ENCODE peak calls at places on chromosomes 1 and 21, in seven cellular contexts. One of them, this sample, is unnamed. For H3K4me1, the result is how much of the 10 kb centered on the place peaks cover.

GRCh38 chr1:17831619-17832018 is 76.5 kb downstream of the ACTL8 start:
- DNase-seq in SK-N-SH: no peak
- DNase-seq in astrocyte: peak
- DNase-seq in IMR-90: peak
- DNase-seq in HCT116: no peak
- DNase-seq in neural progenitor cell: peak
- DNase-seq in GM23248: peak
- DNase-seq in this sample: peak

GRCh38 chr1:41811978-41812852 is 106.5 kb downstream of the HIVEP3 start:
- DNase-seq in SK-N-SH: peak
- DNase-seq in astrocyte: peak
- DNase-seq in IMR-90: peak
- DNase-seq in HCT116: peak
- DNase-seq in neural progenitor cell: peak
- DNase-seq in GM23248: peak
- DNase-seq in this sample: peak

GRCh38 chr1:63775418-63776127 is 1.8 kb downstream of the ROR1 start:
- DNase-seq in SK-N-SH: peak
- DNase-seq in astrocyte: no peak
- DNase-seq in IMR-90: peak
- DNase-seq in HCT116: no peak
- DNase-seq in neural progenitor cell: no peak
- DNase-seq in GM23248: no peak
- DNase-seq in this sample: no peak

GRCh38 chr1:203435628-203436027 is 40.0 kb upstream of the PRELP start:
- DNase-seq in SK-N-SH: no peak
- DNase-seq in astrocyte: no peak
- DNase-seq in IMR-90: no peak
- DNase-seq in HCT116: no peak
- DNase-seq in neural progenitor cell: peak
- DNase-seq in GM23248: no peak
- DNase-seq in this sample: no peak

GRCh38 chr1:200075938-200076546 is 48.5 kb downstream of the NR5A2 start:
- DNase-seq in SK-N-SH: no peak
- DNase-seq in astrocyte: peak
- DNase-seq in IMR-90: peak
- DNase-seq in HCT116: peak
- DNase-seq in neural progenitor cell: peak
- DNase-seq in GM23248: peak
- DNase-seq in this sample: no peak

GRCh38 chr1:35605882-35606182 is 32.7 kb downstream of the TFAP2E start:
- DNase-seq in SK-N-SH: no peak
- DNase-seq in astrocyte: peak
- DNase-seq in IMR-90: no peak
- DNase-seq in HCT116: no peak
- DNase-seq in neural progenitor cell: no peak
- DNase-seq in GM23248: peak
- DNase-seq in this sample: no peak

GRCh38 chr1:219340796-219341195 is 167.1 kb downstream of the LYPLAL1 start:
- DNase-seq in SK-N-SH: no peak
- DNase-seq in astrocyte: peak
- DNase-seq in IMR-90: peak
- DNase-seq in HCT116: no peak
- DNase-seq in neural progenitor cell: no peak
- DNase-seq in GM23248: peak
- DNase-seq in this sample: no peak

GRCh38 chr1:39250460-39251240 is 46.2 kb downstream of the MACF1 start:
- DNase-seq in SK-N-SH: no peak
- DNase-seq in astrocyte: peak
- DNase-seq in IMR-90: peak
- DNase-seq in HCT116: no peak
- DNase-seq in neural progenitor cell: no peak
- DNase-seq in GM23248: peak
- DNase-seq in this sample: no peak

GRCh38 chr1:93880731-93881130 is 1.7 kb upstream of the DNTTIP2 start:
- DNase-seq in SK-N-SH: no peak
- DNase-seq in astrocyte: peak
- DNase-seq in IMR-90: peak
- DNase-seq in HCT116: no peak
- DNase-seq in neural progenitor cell: no peak
- DNase-seq in GM23248: peak
- DNase-seq in this sample: no peak

GRCh38 chr1:94060720-94061119 is 60.2 kb downstream of the ABCA4 start:
- DNase-seq in SK-N-SH: no peak
- DNase-seq in astrocyte: no peak
- DNase-seq in IMR-90: no peak
- DNase-seq in HCT116: no peak
- DNase-seq in neural progenitor cell: no peak
- DNase-seq in GM23248: no peak
- DNase-seq in this sample: no peak

GRCh38 chr1:227370463-227371254 is 52.4 kb upstream of the CDC42BPA start:
- DNase-seq in SK-N-SH: no peak
- DNase-seq in astrocyte: peak
- DNase-seq in IMR-90: peak
- DNase-seq in HCT116: no peak
- DNase-seq in neural progenitor cell: no peak
- DNase-seq in GM23248: peak
- DNase-seq in this sample: no peak

GRCh38 chr1:145962157-145963102 is 1.9 kb downstream of the ANKRD34A start:
- DNase-seq in SK-N-SH: peak
- DNase-seq in astrocyte: no peak
- DNase-seq in IMR-90: no peak
- DNase-seq in HCT116: no peak
- DNase-seq in neural progenitor cell: peak
- DNase-seq in GM23248: peak
- DNase-seq in this sample: no peak

GRCh38 chr1:210771131-210771530 is 362.8 kb downstream of the KCNH1 start:
- DNase-seq in SK-N-SH: no peak
- DNase-seq in astrocyte: no peak
- DNase-seq in IMR-90: no peak
- DNase-seq in HCT116: no peak
- DNase-seq in neural progenitor cell: no peak
- DNase-seq in GM23248: no peak
- DNase-seq in this sample: no peak

GRCh38 chr1:200659269-200659668 is 10.4 kb downstream of the DDX59 start:
- DNase-seq in SK-N-SH: no peak
- DNase-seq in astrocyte: peak
- DNase-seq in IMR-90: peak
- DNase-seq in HCT116: peak
- DNase-seq in neural progenitor cell: no peak
- DNase-seq in GM23248: peak
- DNase-seq in this sample: no peak

GRCh38 chr1:107829083-107829771 is 135.8 kb downstream of the VAV3 start:
- DNase-seq in SK-N-SH: no peak
- DNase-seq in astrocyte: peak
- DNase-seq in IMR-90: no peak
- DNase-seq in HCT116: no peak
- DNase-seq in neural progenitor cell: no peak
- DNase-seq in GM23248: no peak
- DNase-seq in this sample: peak

GRCh38 chr1:180080439-180080838 is 74.2 kb upstream of the QSOX1 start:
- DNase-seq in SK-N-SH: no peak
- DNase-seq in astrocyte: no peak
- DNase-seq in IMR-90: no peak
- DNase-seq in HCT116: peak
- DNase-seq in neural progenitor cell: no peak
- DNase-seq in GM23248: no peak
- DNase-seq in this sample: no peak

GRCh38 chr1:48853006-48853405 is 76.3 kb upstream of the BEND5 start:
- DNase-seq in SK-N-SH: no peak
- DNase-seq in astrocyte: peak
- DNase-seq in IMR-90: peak
- DNase-seq in HCT116: no peak
- DNase-seq in neural progenitor cell: no peak
- DNase-seq in GM23248: peak
- DNase-seq in this sample: no peak

GRCh38 chr1:92482404-92482664 is 4.4 kb downstream of the GFI1 start:
- DNase-seq in SK-N-SH: no peak
- DNase-seq in astrocyte: no peak
- DNase-seq in IMR-90: no peak
- DNase-seq in HCT116: no peak
- DNase-seq in neural progenitor cell: no peak
- DNase-seq in GM23248: no peak
- DNase-seq in this sample: no peak
- H3K9ac ChIP-seq in SK-N-SH: no peak
- H3K9ac ChIP-seq in astrocyte: no peak
- H3K9ac ChIP-seq in IMR-90: no peak
- H3K9ac ChIP-seq in HCT116: no peak
- H3K9ac ChIP-seq in neural progenitor cell: no peak
- H3K9ac ChIP-seq in GM23248: no peak
- H3K9ac ChIP-seq in this sample: peak

GRCh38 chr1:97942161-97943123 is 21.6 kb upstream of the DPYD start:
- DNase-seq in SK-N-SH: no peak
- DNase-seq in astrocyte: no peak
- DNase-seq in IMR-90: no peak
- DNase-seq in HCT116: no peak
- DNase-seq in neural progenitor cell: no peak
- DNase-seq in GM23248: no peak
- DNase-seq in this sample: no peak

GRCh38 chr1:97934491-97934890 is 13.7 kb upstream of the DPYD start:
- DNase-seq in SK-N-SH: no peak
- DNase-seq in astrocyte: no peak
- DNase-seq in IMR-90: no peak
- DNase-seq in HCT116: no peak
- DNase-seq in neural progenitor cell: no peak
- DNase-seq in GM23248: no peak
- DNase-seq in this sample: peak

GRCh38 chr1:97936976-97937375 is 16.1 kb upstream of the DPYD start:
- DNase-seq in SK-N-SH: no peak
- DNase-seq in astrocyte: no peak
- DNase-seq in IMR-90: no peak
- DNase-seq in HCT116: no peak
- DNase-seq in neural progenitor cell: no peak
- DNase-seq in GM23248: no peak
- DNase-seq in this sample: no peak
- H3K4me2 ChIP-seq in SK-N-SH: peak
- H3K4me2 ChIP-seq in astrocyte: no peak
- H3K4me2 ChIP-seq in IMR-90: no peak
- H3K4me2 ChIP-seq in HCT116: no peak
- H3K4me2 ChIP-seq in neural progenitor cell: no peak
- H3K4me2 ChIP-seq in GM23248: peak
- H3K4me2 ChIP-seq in this sample: no peak

GRCh38 chr21:34988139-34988538 is 61.0 kb downstream of the RUNX1 start:
- DNase-seq in SK-N-SH: no peak
- DNase-seq in astrocyte: no peak
- DNase-seq in IMR-90: no peak
- DNase-seq in HCT116: no peak
- DNase-seq in neural progenitor cell: no peak
- DNase-seq in GM23248: no peak
- DNase-seq in this sample: no peak
- H3K4me1 ChIP-seq in SK-N-SH: under half
- H3K4me1 ChIP-seq in astrocyte: under half
- H3K4me1 ChIP-seq in IMR-90: under half
- H3K4me1 ChIP-seq in HCT116: under half
- H3K4me1 ChIP-seq in neural progenitor cell: under half
- H3K4me1 ChIP-seq in GM23248: under half
- H3K4me1 ChIP-seq in this sample: half or more

DNA sequence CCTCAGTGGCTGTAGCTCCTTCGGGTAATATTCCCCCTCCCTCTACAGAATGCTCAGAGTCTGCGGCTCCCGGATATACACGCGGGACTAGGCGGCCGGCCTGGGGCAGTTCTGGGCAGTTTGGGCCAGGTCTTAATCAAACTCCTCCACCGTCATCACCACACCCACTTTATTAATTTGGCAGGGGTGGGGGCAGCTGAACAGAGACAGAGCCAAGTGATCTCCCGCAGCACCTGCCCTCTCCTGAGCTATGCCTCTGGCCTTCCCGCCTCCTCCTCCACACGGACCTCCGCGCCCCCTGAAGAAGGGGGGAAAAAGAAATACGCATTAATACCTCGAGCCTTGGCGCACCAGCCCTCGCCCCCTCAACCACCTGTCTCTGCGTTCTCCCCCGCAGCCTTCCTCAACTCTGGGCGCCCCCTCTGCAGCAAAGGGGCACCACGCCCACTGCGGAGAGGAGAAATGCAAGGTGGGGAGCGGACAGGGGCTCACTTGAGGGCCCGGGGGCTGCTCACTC is 42.6 kb downstream of the CD34 start:
- DNase-seq in SK-N-SH: peak
- DNase-seq in astrocyte: no peak
- DNase-seq in IMR-90: no peak
- DNase-seq in HCT116: no peak
- DNase-seq in neural progenitor cell: peak
- DNase-seq in GM23248: peak
- DNase-seq in this sample: peak
- H3K9ac ChIP-seq in SK-N-SH: peak
- H3K9ac ChIP-seq in astrocyte: peak
- H3K9ac ChIP-seq in IMR-90: peak
- H3K9ac ChIP-seq in HCT116: peak
- H3K9ac ChIP-seq in neural progenitor cell: no peak
- H3K9ac ChIP-seq in GM23248: peak
- H3K9ac ChIP-seq in this sample: peak

DNA sequence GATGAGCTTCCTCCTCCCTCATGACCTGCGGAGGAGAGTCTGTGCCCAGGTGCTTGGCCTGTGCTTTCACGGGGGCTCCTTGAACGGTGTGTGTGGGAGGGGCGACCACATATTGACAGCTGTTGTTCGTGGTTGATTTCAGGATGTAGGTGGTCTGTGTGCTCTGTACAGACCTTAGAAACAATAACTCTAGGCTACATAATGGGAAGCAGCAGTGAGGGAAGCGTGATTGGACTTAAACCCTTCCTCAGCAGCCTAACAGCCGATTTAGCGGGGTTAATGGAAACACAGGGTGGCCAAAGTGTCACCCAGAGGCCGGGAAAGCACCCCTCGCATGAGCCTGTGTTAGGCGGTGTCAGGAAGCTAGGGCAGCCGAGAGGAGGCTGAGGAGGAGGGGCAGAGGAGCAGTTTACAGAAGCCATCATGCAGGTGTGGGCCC is 56.0 kb downstream of the TBCE start:
- DNase-seq in SK-N-SH: no peak
- DNase-seq in astrocyte: no peak
- DNase-seq in IMR-90: no peak
- DNase-seq in HCT116: no peak
- DNase-seq in neural progenitor cell: no peak
- DNase-seq in GM23248: no peak
- DNase-seq in this sample: peak
- H3K4me2 ChIP-seq in SK-N-SH: no peak
- H3K4me2 ChIP-seq in astrocyte: no peak
- H3K4me2 ChIP-seq in IMR-90: no peak
- H3K4me2 ChIP-seq in HCT116: no peak
- H3K4me2 ChIP-seq in neural progenitor cell: no peak
- H3K4me2 ChIP-seq in GM23248: no peak
- H3K4me2 ChIP-seq in this sample: peak

DNA sequence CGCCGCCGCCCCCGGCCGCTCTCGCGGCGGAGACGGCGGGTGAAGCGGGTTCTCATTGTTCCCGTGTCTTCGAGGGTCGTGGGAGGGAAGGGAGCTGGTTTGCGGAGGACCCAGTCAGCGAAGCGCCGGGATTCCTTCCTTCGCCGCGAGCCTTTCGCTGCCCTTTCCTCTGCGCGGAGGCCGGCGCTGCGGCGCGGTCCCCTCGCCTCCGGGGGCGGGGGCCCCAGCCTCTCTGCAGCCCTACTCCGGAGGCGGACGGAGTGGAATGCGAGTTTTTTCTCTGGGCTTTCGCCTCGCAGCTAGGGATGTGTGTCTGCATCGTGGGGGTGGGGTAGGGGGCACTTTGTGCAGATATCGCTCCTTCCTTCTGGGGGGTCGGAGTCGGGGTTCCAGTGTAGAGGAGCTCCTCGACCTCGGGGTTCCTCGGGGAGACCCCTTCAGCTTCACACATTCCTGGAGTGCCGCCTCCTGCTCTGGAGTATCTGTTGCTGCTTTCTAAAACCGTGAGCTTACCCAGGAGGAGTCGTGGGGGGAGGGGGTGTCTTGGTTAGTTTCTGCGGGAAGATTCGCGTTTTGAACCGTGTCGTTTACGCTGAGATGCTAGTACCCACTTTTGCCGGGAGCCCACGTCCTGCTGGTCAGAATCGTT is 559 bp downstream of the RNF2 start:
- DNase-seq in SK-N-SH: peak
- DNase-seq in astrocyte: peak
- DNase-seq in IMR-90: peak
- DNase-seq in HCT116: no peak
- DNase-seq in neural progenitor cell: peak
- DNase-seq in GM23248: peak
- DNase-seq in this sample: peak
- H3K4me1 ChIP-seq in SK-N-SH: under half
- H3K4me1 ChIP-seq in astrocyte: under half
- H3K4me1 ChIP-seq in IMR-90: under half
- H3K4me1 ChIP-seq in HCT116: under half
- H3K4me1 ChIP-seq in neural progenitor cell: under half
- H3K4me1 ChIP-seq in GM23248: under half
- H3K4me1 ChIP-seq in this sample: under half

This sample was measured in DND-41.